ENCODE peak calls at places on chromosomes 5 and 9, in six cellular contexts. X is IMR-90, L is mesenchymal stem cell, T is H1, U is H9, B is trophoblast cell. W is an unnamed sample.

GRCh38 chr9:107484117-107484723 is 5.3 kb downstream of the KLF4 start:
- DNase-seq in X (peak; percentile 81), L (peak; percentile 90), T (no peak), U (no peak), B (peak; percentile 70), W (peak; percentile 41)

GRCh38 chr9:124355032-124355940 is 60.0 kb downstream of the PSMB7 start:
- DNase-seq in X (no peak), L (no peak), T (no peak), U (no peak), B (no peak), W (no peak)

GRCh38 chr5:105101597-105101996 is 1539.0 kb upstream of the NUDT12 start:
- DNase-seq in X (no peak), L (peak; percentile 58), T (no peak), U (no peak), B (no peak), W (no peak)

GRCh38 chr5:30279237-30279636 is 914.2 kb upstream of the CDH6 start:
- DNase-seq in X (peak; percentile 4), L (peak; percentile 71), T (no peak), U (no peak), B (no peak), W (no peak)

GRCh38 chr5:116510525-116510924 is 64.1 kb downstream of the SEMA6A start:
- DNase-seq in X (no peak), L (peak; percentile 49), T (no peak), U (no peak), B (no peak), W (no peak)

GRCh38 chr9:88722753-88723152 is 187.8 kb downstream of the NXNL2 start:
- DNase-seq in X (peak; percentile 26), L (peak; percentile 21), T (no peak), U (no peak), B (no peak), W (no peak)

GRCh38 chr5:168295574-168296201 is 4.2 kb downstream of the WWC1 start:
- DNase-seq in X (peak; percentile 82), L (peak; percentile 61), T (peak; percentile 67), U (peak; percentile 85), B (peak; percentile 67), W (peak; percentile 70)

GRCh38 chr5:172104021-172104420 is 84.0 kb downstream of the STK10 start:
- DNase-seq in X (no peak), L (peak; percentile 39), T (no peak), U (peak; percentile 50), B (no peak), W (no peak)

GRCh38 chr9:98640394-98640793 is 68.3 kb downstream of the GABBR2 start:
- DNase-seq in X (no peak), L (no peak), T (no peak), U (no peak), B (peak; percentile 22), W (no peak)

GRCh38 chr9:106322741-106323140 is 540.2 kb upstream of the ZNF462 start:
- DNase-seq in X (no peak), L (no peak), T (no peak), U (no peak), B (no peak), W (no peak)

GRCh38 chr5:80569086-80569960 is 757 bp downstream of the ANKRD34B start:
- DNase-seq in X (no peak), L (no peak), T (no peak), U (peak; percentile 53), B (no peak), W (peak; percentile 23)

GRCh38 chr9:12627091-12627490 is 66.1 kb upstream of the TYRP1 start:
- DNase-seq in X (no peak), L (no peak), T (no peak), U (no peak), B (no peak), W (no peak)

GRCh38 chr9:112338561-112338960 is 5.1 kb upstream of the PTBP3 start:
- DNase-seq in X (peak; percentile 70), L (peak; percentile 48), T (no peak), U (no peak), B (peak; percentile 78), W (no peak)

GRCh38 chr5:14965815-14966214 is 94.2 kb upstream of the ANKH start:
- DNase-seq in X (no peak), L (no peak), T (no peak), U (no peak), B (no peak), W (no peak)
- H3K14ac ChIP-seq in X (no peak overlapping the region), L (no peak overlapping the region), T (no peak overlapping the region), U (no peak overlapping the region), B (no peak overlapping the region), W (no peak overlapping the region)

DNA sequence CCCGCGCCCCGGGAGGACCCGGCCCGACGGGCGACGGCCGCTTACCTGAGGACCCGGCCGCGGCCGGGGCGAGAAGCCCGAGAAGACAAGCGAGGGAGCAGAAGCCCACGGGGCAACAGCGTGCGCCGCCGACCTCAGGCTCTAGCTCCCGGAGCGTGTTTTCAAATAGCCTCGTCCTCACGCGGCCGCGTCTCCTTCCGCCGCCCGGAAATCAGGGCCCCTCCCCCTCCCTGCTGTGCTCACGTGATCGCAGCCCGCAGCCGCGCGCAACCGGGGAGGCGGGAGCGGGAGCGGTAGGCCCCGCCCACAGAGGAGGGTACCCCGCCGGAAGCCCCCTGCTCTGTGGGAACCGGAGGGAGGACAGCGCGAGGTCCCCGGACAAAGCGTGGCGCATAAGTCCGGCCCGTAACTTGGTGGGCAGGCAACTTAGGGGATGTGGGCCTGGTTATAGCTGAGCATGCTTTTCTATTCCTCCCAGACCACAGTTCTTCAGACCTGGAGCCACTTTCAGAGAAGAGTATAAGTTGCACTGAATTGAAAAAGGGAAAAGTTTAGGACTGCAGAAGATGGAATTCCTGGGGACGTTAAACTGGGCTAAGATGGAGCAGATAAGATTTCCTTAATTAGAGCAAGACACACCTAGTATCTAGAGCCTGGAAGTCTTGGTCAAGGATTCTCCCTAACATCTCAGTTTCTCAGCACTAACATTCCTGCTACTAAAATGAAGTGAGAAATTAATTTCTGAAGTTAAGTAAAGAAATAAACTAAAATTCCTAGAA is at the start of gene TEX10:
- DNase-seq in X (peak; percentile 81), L (peak; percentile 88), T (peak; percentile 75), U (peak; percentile 94), B (peak; percentile 68), W (peak; percentile 87)
- H2AFZ ChIP-seq in X (peak within 1 kb of the TSS; percentile 96), L (peak within 1 kb of the TSS; percentile 48), T (peak within 1 kb of the TSS; percentile 66), U (no peak within 1 kb of the TSS), B (peak within 1 kb of the TSS; percentile 61), W (peak within 1 kb of the TSS; percentile 90)

DNA sequence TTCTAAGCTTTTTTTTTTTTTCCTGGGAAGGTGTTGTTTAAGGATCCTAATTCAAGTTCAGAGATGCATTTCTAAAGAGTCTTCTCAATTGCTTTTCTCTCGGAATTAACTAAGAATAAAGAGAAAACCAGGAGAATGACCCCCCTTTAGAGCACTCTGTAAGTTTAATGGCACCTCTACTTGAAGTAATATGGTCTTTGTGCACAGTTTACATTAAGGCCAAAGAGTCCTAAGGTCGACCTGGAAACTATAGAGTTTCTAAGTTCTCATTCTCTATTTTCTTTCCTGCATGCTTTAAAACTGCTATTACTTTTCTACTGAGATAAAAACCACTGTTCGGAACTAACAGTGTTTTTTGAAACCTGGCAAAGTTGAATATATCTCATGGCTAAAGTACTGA is 923.1 kb upstream of the CDH10 start:
- DNase-seq in X (no peak), L (no peak), T (no peak), U (no peak), B (no peak), W (no peak)
- H3K14ac ChIP-seq in X (no peak overlapping the region), L (no peak overlapping the region), T (no peak overlapping the region), U (no peak overlapping the region), B (no peak overlapping the region), W (no peak overlapping the region)

GRCh38 chr5:68482199-68482598 is 266.6 kb downstream of the PIK3R1 start:
- DNase-seq in X (peak; percentile 58), L (peak; percentile 29), T (no peak), U (no peak), B (no peak), W (no peak)
- H2AFZ ChIP-seq in X (no peak overlapping the region), L (no peak overlapping the region), T (no peak overlapping the region), U (no peak overlapping the region), B (no peak overlapping the region), W (no peak overlapping the region)

W was measured in neuronal stem cell.